ENCODE peak calls at places on chromosome 2, in nine cellular contexts. O is heart left ventricle, U is GM06990, V is fibroblast of pulmonary artery, N is Calu3, Z is AG04450, R is GM12865, A is RWPE1, C is right lobe of liver. J is an unnamed sample.

GRCh38 chr2:85707304-85707703 is 13.1 kb downstream of the GNLY start:
- DNase-seq in O (no peak), U (no peak), V (peak), N (peak), Z (peak), R (peak), A (peak), C (no peak), J (peak)

GRCh38 chr2:176493221-176493825 is 224.1 kb downstream of the MTX2 start:
- DNase-seq in O (no peak), U (no peak), V (no peak), N (no peak), Z (no peak), R (no peak), A (no peak), C (no peak), J (no peak)

GRCh38 chr2:214630402-214631035 is 179.0 kb downstream of the BARD1 start:
- DNase-seq in O (no peak), U (no peak), V (no peak), N (no peak), Z (peak), R (no peak), A (no peak), C (no peak), J (no peak)

GRCh38 chr2:69159988-69160387 is 147.0 kb downstream of the ANTXR1 start:
- DNase-seq in O (no peak), U (no peak), V (no peak), N (no peak), Z (no peak), R (no peak), A (peak), C (no peak), J (no peak)

GRCh38 chr2:3185910-3186309 is 191.7 kb downstream of the EIPR1 start:
- DNase-seq in O (no peak), U (no peak), V (no peak), N (no peak), Z (no peak), R (no peak), A (no peak), C (peak), J (no peak)

GRCh38 chr2:34806396-34806795 is 1207.3 kb upstream of the FAM98A start:
- DNase-seq in O (no peak), U (no peak), V (no peak), N (no peak), Z (no peak), R (no peak), A (no peak), C (no peak), J (no peak)

GRCh38 chr2:58291726-58292430 is 50.8 kb upstream of the FANCL start:
- DNase-seq in O (no peak), U (no peak), V (no peak), N (no peak), Z (no peak), R (no peak), A (no peak), C (no peak), J (no peak)

GRCh38 chr2:35391736-35392442 is 963.7 kb upstream of the CRIM1 start:
- DNase-seq in O (no peak), U (no peak), V (no peak), N (no peak), Z (no peak), R (no peak), A (no peak), C (peak), J (no peak)

GRCh38 chr2:215059724-215060123 is 78.7 kb downstream of the ABCA12 start:
- DNase-seq in O (no peak), U (no peak), V (peak), N (no peak), Z (no peak), R (no peak), A (no peak), C (no peak), J (no peak)

GRCh38 chr2:164495491-164496223 is 125.6 kb downstream of the GRB14 start:
- DNase-seq in O (no peak), U (no peak), V (peak), N (peak), Z (no peak), R (no peak), A (peak), C (no peak), J (peak)
- TF ChIP-seq CTCF in O (peak), U (no peak), V (peak), N (no peak), Z (peak), R (no peak), A (peak), C (peak), J (peak)

DNA sequence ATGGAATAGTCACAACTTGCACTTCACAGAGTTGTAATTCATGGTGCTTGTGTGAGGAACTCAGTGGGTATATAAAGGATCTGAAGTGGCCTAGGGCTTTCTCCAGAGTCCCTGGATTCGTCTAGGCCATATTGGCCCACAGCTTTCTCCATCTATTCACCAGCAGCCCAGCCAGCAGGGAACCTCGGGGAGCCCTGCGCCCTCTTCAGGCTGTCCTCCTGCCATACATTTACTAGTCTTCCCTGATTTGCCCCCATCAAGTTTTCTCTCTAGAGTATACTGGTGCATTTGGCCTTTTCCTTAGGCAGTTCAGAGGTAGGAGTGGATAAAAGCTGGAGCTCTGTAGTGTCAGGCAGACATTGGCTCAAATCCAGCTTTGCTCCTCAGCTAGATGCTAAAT is 278.3 kb downstream of the MYCN start:
- DNase-seq in O (no peak), U (no peak), V (no peak), N (peak), Z (no peak), R (peak), A (no peak), C (no peak), J (no peak)
- TF ChIP-seq CTCF in O (peak), U (peak), V (no peak), N (peak), Z (no peak), R (peak), A (no peak), C (peak), J (no peak)

GRCh38 chr2:169221745-169222369 is 140.5 kb downstream of the LRP2 start:
- DNase-seq in O (no peak), U (no peak), V (peak), N (no peak), Z (no peak), R (no peak), A (peak), C (no peak), J (no peak)
- TF ChIP-seq CTCF in O (peak), U (peak), V (peak), N (peak), Z (peak), R (peak), A (peak), C (peak), J (no peak)

GRCh38 chr2:162091325-162092007 is 17.5 kb upstream of the DPP4 start:
- DNase-seq in O (no peak), U (no peak), V (no peak), N (peak), Z (no peak), R (no peak), A (no peak), C (no peak), J (no peak)
- TF ChIP-seq CTCF in O (no peak), U (peak), V (peak), N (no peak), Z (no peak), R (peak), A (no peak), C (no peak), J (no peak)

GRCh38 chr2:131674174-131674507 is 146.5 kb downstream of the CCDC74A start:
- DNase-seq in O (no peak), U (no peak), V (no peak), N (no peak), Z (no peak), R (no peak), A (no peak), C (no peak), J (no peak)
- TF ChIP-seq CTCF in O (no peak), U (no peak), V (no peak), N (no peak), Z (no peak), R (no peak), A (peak), C (no peak), J (no peak)

GRCh38 chr2:62293490-62294212 is 97.7 kb downstream of the B3GNT2 start:
- DNase-seq in O (peak), U (peak), V (no peak), N (peak), Z (no peak), R (peak), A (peak), C (peak), J (no peak)

GRCh38 chr2:62296833-62297641 is 101.1 kb downstream of the B3GNT2 start:
- DNase-seq in O (no peak), U (no peak), V (no peak), N (no peak), Z (no peak), R (no peak), A (no peak), C (no peak), J (no peak)

GRCh38 chr2:62300925-62301324 is 105.0 kb downstream of the B3GNT2 start:
- DNase-seq in O (no peak), U (no peak), V (no peak), N (no peak), Z (no peak), R (no peak), A (no peak), C (no peak), J (no peak)

GRCh38 chr2:62296034-62296832 is 100.3 kb downstream of the B3GNT2 start:
- DNase-seq in O (no peak), U (no peak), V (no peak), N (no peak), Z (no peak), R (no peak), A (no peak), C (no peak), J (no peak)

GRCh38 chr2:62297642-62298010 is 101.7 kb downstream of the B3GNT2 start:
- DNase-seq in O (no peak), U (no peak), V (peak), N (no peak), Z (no peak), R (peak), A (no peak), C (no peak), J (no peak)
- TF ChIP-seq CTCF in O (no peak), U (no peak), V (peak), N (no peak), Z (peak), R (peak), A (no peak), C (no peak), J (peak)

GRCh38 chr2:163187995-163188655 is 349.6 kb upstream of the KCNH7 start:
- DNase-seq in O (no peak), U (no peak), V (peak), N (no peak), Z (no peak), R (no peak), A (no peak), C (no peak), J (no peak)

GRCh38 chr2:163187119-163187518 is 348.6 kb upstream of the KCNH7 start:
- DNase-seq in O (no peak), U (no peak), V (no peak), N (no peak), Z (no peak), R (no peak), A (no peak), C (no peak), J (no peak)

GRCh38 chr2:163191372-163191771 is 352.8 kb upstream of the KCNH7 start:
- DNase-seq in O (no peak), U (no peak), V (peak), N (peak), Z (no peak), R (peak), A (peak), C (no peak), J (no peak)
- TF ChIP-seq CTCF in O (peak), U (peak), V (peak), N (peak), Z (peak), R (peak), A (peak), C (peak), J (peak)

GRCh38 chr2:185522472-185522871 is 216.1 kb upstream of the FSIP2 start:
- DNase-seq in O (no peak), U (no peak), V (no peak), N (no peak), Z (no peak), R (no peak), A (no peak), C (no peak), J (no peak)
- TF ChIP-seq CTCF in O (no peak), U (no peak), V (no peak), N (no peak), Z (no peak), R (no peak), A (no peak), C (peak), J (no peak)